ENCODE peak calls at places on chromosomes 6 and 20, in six cellular contexts. E is HepG2, C is A549, U is K562, O is SK-N-SH, Z is GM12878. K is an unnamed sample.

GRCh38 chr6:89669002-89669401 is 30.5 kb upstream of the LYRM2 start:
- DNase-seq in E (no peak), C (no peak), U (no peak), O (no peak), Z (no peak), K (no peak)

GRCh38 chr20:48564997-48565396 is 262.8 kb downstream of the PREX1 start:
- DNase-seq in E (no peak), C (peak), U (peak), O (no peak), Z (no peak), K (no peak)

GRCh38 chr6:36576573-36576972 is 17.6 kb upstream of the SRSF3 start:
- DNase-seq in E (no peak), C (no peak), U (no peak), O (no peak), Z (no peak), K (no peak)

GRCh38 chr20:49415005-49415663 is 67.3 kb downstream of the KCNB1 start:
- DNase-seq in E (no peak), C (no peak), U (no peak), O (no peak), Z (no peak), K (no peak)

GRCh38 chr6:34543421-34543820 is 12.7 kb downstream of the SPDEF start:
- DNase-seq in E (no peak), C (no peak), U (no peak), O (no peak), Z (no peak), K (no peak)

GRCh38 chr6:160634706-160635105 is 29.4 kb downstream of the LPA start:
- DNase-seq in E (no peak), C (no peak), U (peak), O (no peak), Z (peak), K (no peak)

GRCh38 chr6:98794306-98794852 is 40.0 kb upstream of the POU3F2 start:
- DNase-seq in E (no peak), C (no peak), U (no peak), O (no peak), Z (no peak), K (no peak)

GRCh38 chr6:147371325-147371724 is 137.2 kb upstream of the SAMD5 start:
- DNase-seq in E (no peak), C (no peak), U (no peak), O (no peak), Z (no peak), K (no peak)

GRCh38 chr6:157246771-157247484 is 76.4 kb downstream of the TMEM242 start:
- DNase-seq in E (no peak), C (no peak), U (no peak), O (no peak), Z (no peak), K (no peak)

GRCh38 chr20:44714701-44715494 is at the start of gene CCN5:
- DNase-seq in E (peak), C (peak), U (peak), O (peak), Z (no peak), K (no peak)
- TF ChIP-seq EP300 in E (no peak), C (peak), U (no peak), O (peak), Z (no peak), K (no peak)

DNA sequence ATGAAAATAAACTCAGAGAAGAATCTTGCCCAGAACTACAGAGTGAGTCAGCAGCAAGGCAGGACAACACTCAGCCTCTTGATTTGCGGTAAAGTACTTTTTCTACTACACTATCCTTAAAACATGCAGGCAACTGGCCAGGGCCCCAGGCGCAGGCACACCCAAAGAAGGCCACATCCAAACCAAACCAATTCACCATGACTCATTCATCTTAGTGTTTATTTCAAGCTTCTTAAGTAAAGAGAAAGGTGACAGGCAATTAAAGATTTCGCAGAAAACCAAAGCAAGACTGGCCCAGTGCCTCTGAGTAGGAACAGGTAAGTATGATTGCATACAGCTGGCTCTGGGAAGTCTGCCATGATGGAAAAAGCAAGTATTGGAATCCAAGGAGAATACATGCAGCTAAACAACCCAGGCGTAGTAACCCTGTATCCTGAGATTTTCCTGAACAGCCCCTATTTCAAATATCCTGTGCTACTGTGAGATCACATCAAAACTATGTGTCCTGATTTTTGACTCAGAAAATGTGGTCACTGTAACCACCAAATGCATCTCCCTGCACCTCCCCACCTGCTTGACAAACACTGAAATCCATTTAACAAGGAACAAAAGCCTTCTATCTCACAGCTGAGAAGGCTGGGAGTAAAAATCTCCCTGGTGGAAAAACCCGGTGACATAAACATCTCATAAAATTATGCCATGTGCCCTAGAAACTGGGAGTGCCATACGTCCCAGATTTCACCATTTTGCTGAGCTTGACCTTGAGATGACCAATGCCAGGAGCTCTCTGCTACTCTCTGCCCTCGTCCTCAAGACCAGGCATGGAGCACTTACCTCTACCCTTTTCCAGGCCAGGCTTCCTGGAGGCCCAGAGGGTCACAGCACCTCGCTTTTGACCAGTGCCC is 12.4 kb downstream of the WFDC3 start:
- DNase-seq in E (no peak), C (peak), U (no peak), O (no peak), Z (no peak), K (no peak)
- H3K4me2 ChIP-seq in E (no peak), C (peak), U (no peak), O (peak), Z (no peak), K (no peak)

GRCh38 chr6:108507316-108507715 is 53.4 kb upstream of the FOXO3 start:
- DNase-seq in E (no peak), C (no peak), U (no peak), O (no peak), Z (no peak), K (no peak)

DNA sequence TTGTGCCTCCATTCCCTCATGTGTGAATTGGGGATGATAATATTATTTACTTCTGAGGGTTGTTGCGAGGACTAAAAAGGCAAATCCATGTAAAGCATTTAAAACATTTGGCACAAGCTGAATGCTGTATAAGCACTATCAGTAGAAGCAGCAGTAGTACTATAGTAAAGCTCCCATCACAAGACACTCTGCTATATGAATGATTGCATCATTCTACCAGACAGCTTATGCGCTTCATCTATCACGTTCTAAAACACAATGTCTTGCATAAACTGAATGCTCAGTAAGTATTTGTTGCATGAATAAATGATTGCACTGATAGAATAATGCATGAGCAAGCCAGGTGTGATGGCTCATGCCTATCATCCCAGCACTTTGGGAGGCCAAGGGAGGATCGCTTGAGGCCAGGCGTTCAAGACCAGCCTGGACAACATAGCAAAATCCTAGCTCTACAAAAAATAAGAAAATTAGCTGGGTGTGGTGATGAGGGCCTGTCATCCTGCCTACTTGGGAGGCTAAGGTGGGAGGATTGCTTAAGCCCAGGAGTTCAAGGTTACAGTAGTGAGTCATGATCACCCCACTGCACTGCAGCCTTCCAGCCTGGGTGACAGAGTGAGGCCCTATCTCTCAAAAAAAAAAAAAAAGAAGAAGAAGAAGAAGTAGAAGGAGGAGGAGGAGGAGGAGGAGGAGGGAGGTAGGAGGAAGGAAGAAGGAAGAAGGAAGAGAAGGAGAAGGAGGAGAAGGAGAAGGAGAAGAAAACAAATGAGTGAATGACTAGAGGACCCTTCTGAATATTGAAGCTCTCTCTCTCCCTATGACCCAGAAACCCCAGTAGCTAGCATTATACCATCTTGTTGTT is 50.0 kb upstream of the FOXO3 start:
- DNase-seq in E (no peak), C (no peak), U (no peak), O (no peak), Z (no peak), K (no peak)
- TF ChIP-seq EP300 in E (no peak), C (no peak), U (no peak), O (no peak), Z (no peak), K (no peak)

GRCh38 chr20:51995551-51995951 is 193.2 kb upstream of the SALL4 start:
- DNase-seq in E (no peak), C (no peak), U (no peak), O (no peak), Z (no peak), K (no peak)

GRCh38 chr20:51995038-51995437 is 192.7 kb upstream of the SALL4 start:
- DNase-seq in E (no peak), C (no peak), U (no peak), O (no peak), Z (no peak), K (no peak)
- H3K4me2 ChIP-seq in E (no peak), C (no peak), U (no peak), O (no peak), Z (no peak), K (no peak)

DNA sequence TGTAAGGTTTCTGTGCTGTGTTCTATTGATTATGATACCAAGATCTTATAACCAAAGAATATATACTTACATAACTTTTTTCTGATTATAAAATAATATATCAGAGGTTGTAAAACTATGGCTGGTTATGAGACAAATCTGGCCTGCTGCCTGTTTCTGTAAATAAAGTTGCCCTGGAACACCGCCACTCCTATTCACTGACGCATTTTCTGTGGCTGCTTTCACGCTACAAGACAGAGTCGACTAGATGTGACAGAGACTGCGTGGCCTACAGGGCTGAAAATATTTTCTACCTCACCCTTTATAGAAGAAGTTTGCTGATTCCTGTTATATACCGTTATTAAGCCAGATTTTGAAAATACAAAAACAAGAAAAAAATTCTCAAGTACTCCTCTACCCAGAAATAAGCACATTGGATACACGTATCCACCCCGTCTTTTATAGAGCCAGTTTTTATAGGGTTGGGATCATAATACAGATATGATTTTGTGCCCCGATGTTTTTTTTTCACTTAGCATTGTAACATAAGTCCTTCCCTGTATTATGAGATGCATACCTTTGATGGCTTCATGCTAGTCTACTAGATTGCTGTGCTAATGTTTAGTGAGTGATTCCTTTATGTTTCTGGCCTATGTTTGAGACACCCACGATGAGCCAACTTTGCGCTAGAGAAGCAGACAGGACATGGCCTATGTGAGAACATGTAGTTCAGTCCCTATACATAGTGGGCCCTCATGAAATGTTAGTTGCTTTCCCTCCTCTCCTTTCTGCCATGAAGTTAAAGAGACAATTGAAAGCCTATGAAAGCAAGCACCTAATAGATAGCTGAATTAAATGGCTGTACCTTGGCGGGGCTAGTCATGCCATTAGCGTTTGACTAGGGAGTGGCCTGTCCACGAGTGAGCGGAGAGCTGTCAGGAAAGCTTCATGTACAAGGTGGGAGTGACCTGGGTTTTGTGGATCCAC is 98.1 kb upstream of the KCNK16 start:
- DNase-seq in E (no peak), C (no peak), U (no peak), O (no peak), Z (no peak), K (no peak)
- TF ChIP-seq EP300 in E (no peak), C (no peak), U (no peak), O (no peak), Z (no peak), K (no peak)

DNA sequence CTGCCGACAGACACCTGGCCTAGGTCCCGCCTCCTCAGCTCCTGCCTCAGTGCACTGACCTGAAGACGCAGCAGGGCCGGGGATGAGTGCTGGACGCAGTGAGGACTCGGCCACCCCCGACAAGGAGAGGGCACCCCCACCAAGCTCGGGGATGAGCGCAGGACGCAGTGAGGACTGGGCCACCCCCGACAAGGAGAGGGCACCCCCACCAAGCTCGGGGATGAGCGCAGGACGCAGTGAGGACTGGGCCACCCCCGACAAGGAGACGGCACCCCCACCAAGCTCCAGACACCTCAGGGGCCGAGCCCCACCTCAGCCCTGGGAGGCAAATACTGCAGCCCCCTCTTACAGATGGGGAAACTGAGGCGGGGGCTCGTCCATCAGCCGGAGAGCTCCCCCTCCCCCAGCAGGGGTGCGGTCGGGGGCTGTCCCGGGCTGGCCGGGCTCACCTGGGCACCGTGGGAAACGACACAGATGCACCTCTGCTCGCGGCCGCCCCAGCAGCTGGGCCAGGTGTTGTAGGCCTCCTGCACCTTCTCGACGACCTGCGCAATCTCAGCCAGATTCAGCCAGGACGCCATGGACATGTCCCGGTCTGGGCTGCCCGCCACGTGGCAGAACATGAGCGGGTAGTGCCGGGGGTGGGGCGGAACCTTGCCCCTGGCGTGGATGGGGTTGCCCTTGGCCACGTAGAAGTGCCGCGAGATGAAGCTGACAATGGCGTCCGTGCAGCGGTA is 7.5 kb downstream of the HELZ2 start:
- DNase-seq in E (no peak), C (no peak), U (no peak), O (no peak), Z (no peak), K (no peak)
- H3K4me2 ChIP-seq in E (no peak), C (no peak), U (no peak), O (no peak), Z (peak), K (no peak)